ENCODE peak calls at places on chromosomes 3 and 15, in five cellular contexts. Y is transverse colon, C is stomach, H is A549, X is ovary. M is an unnamed sample.
A peak's percentile ranks its signal among the peaks of the same experiment; 100 is the strongest.

GRCh38 chr3:174202561-174202960 is 656.6 kb upstream of the NAALADL2 start:
- DNase-seq in H (no peak), X (no peak), C (no peak), Y (no peak), M (no peak)

GRCh38 chr15:63553388-63553791 is 43.8 kb upstream of the FBXL22 start:
- DNase-seq in Y (no peak), H (no peak), C (peak; percentile 59), X (no peak), M (no peak)

GRCh38 chr15:45919806-45920205 is 285.0 kb downstream of the SQOR start:
- DNase-seq in Y (no peak), X (no peak), H (peak; percentile 72), C (no peak), M (no peak)

GRCh38 chr15:73560501-73561117 is 72.6 kb downstream of the NPTN start:
- DNase-seq in X (no peak), H (peak; percentile 80), Y (no peak), C (no peak), M (no peak)

GRCh38 chr3:130956721-130957120 is 62.8 kb downstream of the ATP2C1 start:
- DNase-seq in Y (no peak), C (no peak), X (no peak), H (no peak), M (no peak)

GRCh38 chr15:82710208-82710555 is 507 bp upstream of the AP3B2 start:
- DNase-seq in X (no peak), C (no peak), H (no peak), Y (no peak), M (no peak)

GRCh38 chr15:67680645-67681044 is 138.1 kb downstream of the MAP2K5 start:
- DNase-seq in H (peak; percentile 5), X (no peak), C (no peak), Y (no peak), M (no peak)

GRCh38 chr3:38606561-38606960 is 42.9 kb downstream of the SCN5A start:
- DNase-seq in Y (no peak), H (no peak), C (no peak), X (no peak), M (no peak)

GRCh38 chr3:152334761-152335160 is 66.0 kb downstream of the MBNL1 start:
- DNase-seq in H (no peak), C (no peak), X (no peak), Y (no peak), M (no peak)

GRCh38 chr3:158702815-158703481 is 29.3 kb downstream of the RARRES1 start:
- DNase-seq in H (no peak), Y (no peak), X (no peak), C (no peak), M (no peak)

GRCh38 chr15:70362911-70363310 is 265.2 kb upstream of the TLE3 start:
- DNase-seq in Y (peak; percentile 29), H (peak; percentile 35), C (peak; percentile 63), X (peak; percentile 40), M (no peak)

GRCh38 chr3:34102290-34102689 is 303.9 kb downstream of the PDCD6IP start:
- DNase-seq in X (no peak), C (no peak), H (no peak), Y (no peak), M (no peak)

GRCh38 chr15:51103330-51103729 is 8.6 kb upstream of the TNFAIP8L3 start:
- DNase-seq in X (no peak), C (no peak), H (no peak), Y (no peak), M (no peak)

GRCh38 chr15:101068961-101069734 is 150.0 kb downstream of the LRRK1 start:
- DNase-seq in X (peak; percentile 40), C (no peak), H (peak; percentile 17), Y (no peak), M (no peak)

GRCh38 chr3:31729573-31729972 is 196.8 kb downstream of the STT3B start:
- DNase-seq in Y (no peak), X (no peak), H (peak; percentile 5), C (no peak), M (no peak)

GRCh38 chr3:31733234-31733667 is 200.5 kb downstream of the STT3B start:
- DNase-seq in C (peak; percentile 65), H (no peak), Y (no peak), X (no peak), M (no peak)

GRCh38 chr3:31735667-31736066 is 202.9 kb downstream of the STT3B start:
- DNase-seq in C (no peak), X (no peak), H (no peak), Y (no peak), M (no peak)

GRCh38 chr3:31729082-31729481 is 196.4 kb downstream of the STT3B start:
- DNase-seq in C (no peak), H (no peak), Y (no peak), X (no peak), M (no peak)

DNA sequence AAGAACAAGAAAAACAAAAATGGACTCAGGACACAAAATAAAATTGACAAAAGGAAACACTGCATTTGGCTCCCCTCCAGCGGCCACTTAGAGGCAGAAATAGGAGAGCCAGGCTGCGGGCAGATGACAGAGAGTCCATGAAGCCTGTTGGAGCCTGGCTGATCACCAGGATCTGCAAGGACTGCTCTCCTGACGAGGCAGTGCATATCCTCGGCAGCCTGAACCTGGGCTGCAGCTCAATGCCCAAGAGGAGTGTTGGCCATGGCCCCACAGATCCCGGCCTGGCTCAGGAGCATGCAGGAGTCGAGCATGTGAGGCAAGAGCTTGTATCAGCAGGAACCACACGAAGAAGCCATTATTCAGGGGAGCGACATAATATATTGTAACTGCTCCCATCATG is 199.8 kb downstream of the STT3B start:
- DNase-seq in C (no peak), H (no peak), X (no peak), Y (no peak), M (no peak)
- H3K27ac ChIP-seq in C (no peak overlapping the region), H (no peak overlapping the region), X (no peak overlapping the region), Y (no peak overlapping the region), M (no peak overlapping the region)

GRCh38 chr3:183636221-183637105 is 1.0 kb downstream of the KLHL24 start:
- DNase-seq in X (peak; percentile 88), Y (peak; percentile 96), C (peak; percentile 95), H (peak; percentile 90), M (peak; percentile 98)
- TF ChIP-seq EP300 in X (no peak), Y (peak; percentile 9), C (no peak), H (no peak), M (no peak)

DNA sequence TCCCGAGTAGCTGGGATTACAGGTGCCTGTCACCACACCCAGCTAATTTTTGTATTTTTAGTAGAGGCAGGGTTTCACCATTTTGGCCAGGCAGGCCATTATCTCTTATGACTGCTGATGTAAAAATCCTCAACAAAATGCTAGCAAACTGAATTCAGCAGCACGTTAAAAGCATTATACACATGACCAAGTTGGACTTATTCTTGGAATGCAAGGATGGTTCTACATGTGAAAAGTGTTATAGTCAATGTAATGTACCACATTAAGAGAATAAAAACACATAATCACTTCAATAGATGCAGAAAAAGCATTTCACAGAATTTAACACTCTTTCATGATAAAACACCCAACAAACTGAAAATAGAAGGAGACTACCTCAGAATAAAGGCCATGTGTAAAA is 20.2 kb downstream of the RNF13 start:
- DNase-seq in C (no peak), Y (no peak), H (no peak), X (no peak), M (no peak)
- H3K9me3 ChIP-seq in C (no peaks in the 10 kb centered on the region), Y (peaks cover 46% of the 10 kb centered on the region), H (peaks cover 61% of the 10 kb centered on the region), X (no peaks in the 10 kb centered on the region), M (no peaks in the 10 kb centered on the region)

DNA sequence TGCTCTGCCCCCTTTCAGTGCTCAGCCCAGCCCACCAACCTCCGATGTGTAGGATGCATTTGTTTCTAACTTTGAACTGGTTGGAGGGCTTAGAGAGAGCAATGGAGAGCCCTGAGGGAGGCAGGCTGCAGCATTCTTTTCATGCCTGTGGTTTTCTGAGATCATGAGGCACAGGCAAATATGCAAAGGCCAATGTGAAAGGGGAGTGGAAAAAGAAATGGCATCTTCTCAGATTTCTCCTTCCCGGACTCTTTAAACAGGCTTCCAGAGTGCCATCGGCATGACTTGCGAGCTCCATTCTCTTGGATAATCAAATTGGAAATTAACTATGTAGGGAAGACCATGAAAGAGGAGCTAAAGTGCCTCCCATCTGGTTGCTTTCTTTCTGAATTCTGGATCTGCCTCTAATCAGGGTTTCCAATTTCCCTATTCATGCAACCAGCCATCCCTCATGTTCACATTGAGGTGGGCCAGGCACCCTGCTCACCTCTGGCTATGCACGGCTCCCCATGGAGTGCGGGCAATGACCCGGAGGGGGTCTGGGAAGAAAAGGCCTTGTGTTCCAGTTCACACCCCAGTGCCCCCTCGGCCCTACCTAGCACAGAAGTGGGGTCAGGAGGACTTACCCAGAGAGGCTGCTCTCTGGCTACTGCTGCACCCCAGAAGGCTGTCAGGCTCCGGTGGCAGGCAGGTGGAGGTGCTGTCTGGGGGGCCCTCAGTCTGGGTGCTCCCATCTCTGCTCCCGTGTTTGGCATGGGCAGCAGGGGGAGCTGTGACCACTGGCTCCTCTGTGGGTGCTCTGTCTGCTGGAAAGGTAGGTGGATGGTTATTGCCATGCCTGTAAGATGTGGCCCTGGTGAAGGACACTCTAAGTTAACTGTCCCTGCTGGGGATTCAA is 16.1 kb downstream of the AMOTL2 start:
- DNase-seq in X (peak; percentile 34), H (peak; percentile 82), C (peak; percentile 51), Y (no peak), M (no peak)
- H3K27ac ChIP-seq in X (no peak overlapping the region), H (peak overlapping the region; percentile 99), C (peak overlapping the region; percentile 100), Y (peak overlapping the region; percentile 64), M (peak overlapping the region; percentile 100)

GRCh38 chr15:49103676-49104075 is 51.7 kb downstream of the COPS2 start:
- DNase-seq in Y (no peak), X (no peak), H (no peak), C (no peak), M (no peak)
- TF ChIP-seq EP300 in Y (no peak), X (no peak), H (no peak), C (no peak), M (no peak)

DNA sequence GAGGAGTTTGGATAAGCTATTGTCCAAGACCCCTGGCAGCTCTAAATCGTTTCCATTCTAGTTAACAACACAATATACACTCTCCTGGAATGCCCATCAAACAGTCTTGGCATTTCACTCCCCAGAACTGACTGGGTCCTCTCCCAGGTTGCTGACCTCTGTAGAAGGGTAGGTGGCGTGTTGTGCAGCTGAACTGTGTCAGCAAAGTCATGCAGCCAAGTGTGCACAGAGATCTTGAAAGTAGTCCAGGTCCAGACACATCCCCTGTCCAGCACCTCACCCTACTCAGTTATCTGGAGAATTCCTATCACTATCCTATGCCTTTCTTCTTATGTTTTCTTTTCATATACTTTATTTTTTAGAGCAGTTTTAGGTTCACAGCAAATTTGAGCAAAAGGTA is 312.7 kb downstream of the GABRB3 start:
- DNase-seq in C (no peak), X (no peak), H (no peak), Y (no peak), M (no peak)
- H3K9me3 ChIP-seq in C (no peaks in the 10 kb centered on the region), X (no peaks in the 10 kb centered on the region), H (no peaks in the 10 kb centered on the region), Y (peaks cover 4% of the 10 kb centered on the region), M (no peaks in the 10 kb centered on the region)